ENCODE peak calls at places on chromosomes 7 and 10, in five cellular contexts. L is DND-41, X is IMR-90, A is HCT116, Q is astrocyte. T is an unnamed sample.

GRCh38 chr10:58666024-58666423 is 153.4 kb downstream of the BICC1 start:
- DNase-seq in X (no peak), A (no peak), Q (peak), L (no peak), T (no peak)

GRCh38 chr7:46955526-46955925 is 626.4 kb downstream of the TNS3 start:
- DNase-seq in A (no peak), L (no peak), X (no peak), Q (no peak), T (no peak)

GRCh38 chr10:47453435-47454293 is 30.3 kb downstream of the ANXA8 start:
- DNase-seq in X (no peak), L (no peak), Q (no peak), A (no peak), T (no peak)

GRCh38 chr10:52314822-52315552 is 906 bp downstream of the DKK1 start:
- DNase-seq in X (peak), Q (peak), A (no peak), L (no peak), T (no peak)

GRCh38 chr10:97822261-97822687 is 27.4 kb upstream of the GOLGA7B start:
- DNase-seq in Q (no peak), X (no peak), A (no peak), L (no peak), T (no peak)

GRCh38 chr10:79905322-79906314 is 43.3 kb downstream of the SFTPD start:
- DNase-seq in L (no peak), X (peak), A (no peak), Q (peak), T (no peak)

GRCh38 chr7:150946826-150947750 is 31.0 kb downstream of the KCNH2 start:
- DNase-seq in L (no peak), A (no peak), Q (no peak), X (no peak), T (no peak)

GRCh38 chr7:45888185-45888992 is at the start of gene IGFBP1:
- DNase-seq in A (no peak), X (peak), L (no peak), Q (peak), T (no peak)

GRCh38 chr7:137485818-137486217 is 142.3 kb upstream of the PTN start:
- DNase-seq in Q (no peak), L (no peak), A (no peak), X (no peak), T (no peak)

GRCh38 chr7:92953657-92954056 is 117.3 kb upstream of the CDK6 start:
- DNase-seq in X (no peak), A (no peak), L (no peak), Q (no peak), T (no peak)

GRCh38 chr7:99794585-99795502 is 10.9 kb upstream of the CYP3A4 start:
- DNase-seq in L (no peak), A (no peak), X (no peak), Q (no peak), T (no peak)

GRCh38 chr7:45193868-45194267 is 36.3 kb downstream of the RAMP3 start:
- DNase-seq in X (no peak), Q (no peak), A (no peak), L (no peak), T (no peak)

GRCh38 chr7:125814030-125814535 is 884.5 kb upstream of the POT1 start:
- DNase-seq in Q (peak), L (no peak), X (no peak), A (no peak), T (no peak)

GRCh38 chr10:70512149-70512611 is 33.6 kb downstream of the PALD1 start:
- DNase-seq in A (no peak), L (no peak), X (peak), Q (peak), T (no peak)

GRCh38 chr7:16129431-16130126 is 291.8 kb downstream of the CRPPA start:
- DNase-seq in Q (peak), L (no peak), A (peak), X (peak), T (no peak)

GRCh38 chr10:43209651-43210141 is 57.2 kb downstream of the RASGEF1A start:
- DNase-seq in Q (no peak), A (no peak), X (no peak), L (no peak), T (no peak)

GRCh38 chr10:11594589-11595394 is 16.7 kb downstream of the USP6NL start:
- DNase-seq in Q (no peak), X (no peak), A (no peak), L (no peak), T (no peak)

GRCh38 chr10:126223512-126224067 is 164.7 kb downstream of the ADAM12 start:
- DNase-seq in X (no peak), L (no peak), Q (no peak), A (no peak), T (no peak)

GRCh38 chr10:681670-682318 is 7.7 kb downstream of the DIP2C start:
- DNase-seq in X (peak), Q (no peak), A (no peak), L (no peak), T (no peak)

GRCh38 chr7:151847681-151848081 is 29.2 kb downstream of the PRKAG2 start:
- DNase-seq in X (no peak), Q (peak), L (no peak), A (no peak), T (no peak)

GRCh38 chr7:123784263-123784662 is 35.5 kb upstream of the WASL start:
- DNase-seq in Q (no peak), A (no peak), L (no peak), X (no peak), T (no peak)

GRCh38 chr7:33547880-33548279 is 357.5 kb upstream of the BMPER start:
- DNase-seq in L (no peak), A (no peak), Q (peak), X (peak), T (no peak)

GRCh38 chr7:96786261-96786997 is 76.8 kb upstream of the SEM1 start:
- DNase-seq in L (no peak), Q (no peak), X (no peak), A (no peak), T (no peak)

GRCh38 chr10:78852856-78853255 is 215.9 kb upstream of the ZMIZ1 start:
- DNase-seq in X (peak), A (peak), L (peak), Q (no peak), T (peak)

GRCh38 chr7:95468071-95468470 is 17.7 kb upstream of the ASB4 start:
- DNase-seq in L (no peak), X (no peak), Q (no peak), A (no peak), T (no peak)

GRCh38 chr7:92727755-92728154 is 108.6 kb downstream of the CDK6 start:
- DNase-seq in Q (no peak), A (no peak), L (no peak), X (peak), T (no peak)

GRCh38 chr10:52965938-52966401 is 193.4 kb upstream of the MBL2 start:
- DNase-seq in L (no peak), Q (no peak), X (no peak), A (no peak), T (peak)

GRCh38 chr7:95056107-95056689 is 148.8 kb downstream of the PPP1R9A start:
- DNase-seq in A (no peak), Q (peak), X (no peak), L (no peak), T (no peak)

GRCh38 chr10:63819753-63820347 is 298.6 kb downstream of the REEP3 start:
- DNase-seq in Q (peak), X (peak), L (peak), A (peak), T (peak)

GRCh38 chr10:98425511-98426352 is 10.8 kb upstream of the PYROXD2 start:
- DNase-seq in L (peak), X (peak), Q (no peak), A (peak), T (peak)

GRCh38 chr10:78025685-78026364 is 3.5 kb downstream of the POLR3A start:
- DNase-seq in X (peak), A (no peak), L (no peak), Q (peak), T (no peak)

GRCh38 chr7:101936612-101937231 is 119.3 kb downstream of the CUX1 start:
- DNase-seq in A (no peak), X (peak), Q (no peak), L (no peak), T (no peak)

GRCh38 chr7:68199951-68200660 is 1203.5 kb downstream of the TYW1 start:
- DNase-seq in A (no peak), X (no peak), L (no peak), Q (peak), T (no peak)

GRCh38 chr10:69292449-69292848 is 14.2 kb downstream of the HK1 start:
- DNase-seq in Q (no peak), A (no peak), X (no peak), L (no peak), T (no peak)

GRCh38 chr7:155885162-155886160 is 73.2 kb upstream of the SHH start:
- DNase-seq in L (no peak), Q (peak), X (peak), A (no peak), T (no peak)

GRCh38 chr10:48383393-48383792 is 76.9 kb downstream of the MAPK8 start:
- DNase-seq in L (no peak), Q (peak), A (no peak), X (no peak), T (no peak)

GRCh38 chr7:103343332-103343731 is 1.2 kb downstream of the DNAJC2 start:
- DNase-seq in Q (no peak), L (no peak), X (no peak), A (no peak), T (no peak)

DNA sequence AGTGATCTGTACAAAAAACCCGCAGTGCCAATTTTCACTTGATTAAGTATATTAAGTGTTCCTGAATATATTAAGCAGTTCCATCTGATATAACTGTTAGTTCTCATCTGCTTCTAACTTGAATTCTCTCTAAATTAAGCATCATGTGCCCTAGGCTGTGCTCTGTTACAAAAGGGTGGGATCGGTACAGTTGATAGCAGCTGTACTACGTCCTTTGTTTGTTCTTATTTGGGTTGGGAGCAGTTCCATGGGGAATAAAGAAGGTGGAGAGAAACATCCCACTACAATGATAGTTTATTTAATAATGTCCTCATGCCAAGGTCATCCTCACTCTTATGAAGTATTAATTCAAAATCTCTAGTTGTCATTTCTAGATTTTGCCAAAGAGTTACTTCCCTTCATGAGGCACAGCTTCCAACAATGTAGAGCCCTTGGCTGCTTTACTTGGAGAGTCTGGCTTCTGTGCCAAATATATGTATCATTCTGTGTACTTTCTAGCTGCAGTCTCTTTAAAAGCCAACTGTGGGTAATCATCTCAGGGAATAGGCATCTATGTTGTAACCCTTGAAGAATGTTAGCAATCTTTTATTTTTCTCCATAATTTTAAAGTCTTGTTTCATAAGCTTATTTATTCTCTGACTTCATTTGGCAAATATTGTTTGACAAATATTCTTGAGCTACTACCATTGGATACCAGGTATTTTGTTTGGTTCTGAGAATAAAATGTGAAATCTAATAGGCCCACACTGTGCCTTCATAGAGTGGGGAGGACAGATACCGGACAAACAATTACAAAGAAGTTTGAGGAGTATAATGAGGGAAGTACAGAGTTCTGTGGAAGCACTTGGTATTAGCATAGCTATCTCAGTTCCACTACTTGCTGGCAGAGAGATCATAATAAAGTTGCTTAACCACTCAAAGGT is 22.4 kb upstream of the AHR start:
- DNase-seq in L (no peak), A (no peak), X (peak), Q (peak), T (no peak)
- H2AFZ ChIP-seq in L (no peak), A (no peak), X (no peak), Q (no peak), T (no peak)

DNA sequence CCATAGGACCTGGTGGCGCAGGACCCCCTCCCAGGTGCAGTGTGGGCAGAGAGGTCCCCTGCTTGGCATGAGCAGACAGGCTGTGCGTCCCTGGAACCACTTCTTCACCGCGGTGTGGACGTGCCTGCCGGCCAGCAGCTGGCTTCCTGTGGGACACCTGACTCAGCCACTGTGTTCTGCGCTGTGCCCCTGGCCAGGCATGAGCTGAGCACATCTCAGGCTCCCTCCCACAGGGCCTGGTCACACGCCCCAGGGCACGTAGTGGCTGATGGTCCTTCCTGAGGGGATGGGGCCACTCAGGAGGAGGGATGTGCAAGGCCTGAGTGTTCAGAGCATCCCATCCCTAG is 3.5 kb upstream of the DEPP1 start:
- DNase-seq in L (no peak), A (no peak), X (no peak), Q (peak), T (no peak)
- H2AFZ ChIP-seq in L (no peak), A (no peak), X (peak), Q (peak), T (no peak)

GRCh38 chr7:41956276-41956675 is 253.4 kb upstream of the INHBA start:
- DNase-seq in L (no peak), X (no peak), A (no peak), Q (no peak), T (no peak)

GRCh38 chr7:41956712-41957111 is 253.8 kb upstream of the INHBA start:
- DNase-seq in X (no peak), A (no peak), L (no peak), Q (no peak), T (no peak)

DNA sequence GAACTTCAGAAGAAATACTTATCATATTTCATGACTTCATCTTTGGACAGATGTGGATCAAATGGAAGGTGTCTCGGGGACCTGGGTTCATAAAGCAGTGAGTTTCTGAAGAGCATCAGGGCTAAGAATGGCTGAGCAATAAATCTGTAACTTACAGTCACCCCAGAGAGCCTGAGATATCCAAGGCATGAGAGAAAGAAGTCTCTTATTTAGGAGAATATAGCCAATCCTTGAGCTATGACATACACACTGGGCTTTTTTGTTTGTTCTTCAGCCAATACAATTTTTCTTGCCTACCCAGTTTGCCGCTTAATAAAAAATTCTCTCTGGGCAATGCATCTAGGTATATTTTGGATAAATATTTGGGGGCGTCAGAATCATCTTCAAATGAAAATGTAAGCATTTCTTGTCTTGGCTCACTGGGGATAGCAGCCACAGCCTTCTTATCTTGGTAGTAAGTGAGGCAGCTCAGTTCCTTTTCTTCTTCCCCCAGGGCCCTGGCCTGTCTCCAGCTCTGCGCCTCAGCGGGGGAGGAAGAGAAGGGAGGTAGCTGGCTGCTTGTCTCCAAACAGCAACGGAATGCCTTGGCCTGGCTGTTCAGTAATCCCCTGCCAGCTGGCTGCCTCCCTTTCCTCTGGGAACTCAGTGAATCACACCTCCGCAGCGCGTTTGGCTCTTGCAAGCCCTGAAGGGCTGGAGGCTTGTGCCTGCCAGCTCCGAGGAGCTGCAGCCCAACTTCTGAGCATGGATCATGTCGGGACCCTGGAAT is 252.8 kb upstream of the INHBA start:
- DNase-seq in X (peak), L (no peak), Q (peak), A (no peak), T (no peak)
- H2AFZ ChIP-seq in X (peak), L (no peak), Q (peak), A (no peak), T (no peak)

GRCh38 chr10:4048245-4048864 is 263.3 kb upstream of the KLF6 start:
- DNase-seq in Q (no peak), A (no peak), L (no peak), X (no peak), T (no peak)

GRCh38 chr10:4050061-4050460 is 265.1 kb upstream of the KLF6 start:
- DNase-seq in Q (no peak), L (no peak), X (no peak), A (no peak), T (no peak)

GRCh38 chr10:4051011-4051407 is 266.0 kb upstream of the KLF6 start:
- DNase-seq in Q (no peak), X (peak), A (no peak), L (no peak), T (no peak)

GRCh38 chr10:4053940-4054339 is 268.9 kb upstream of the KLF6 start:
- DNase-seq in Q (no peak), X (no peak), A (no peak), L (no peak), T (peak)

GRCh38 chr10:4051408-4052151 is 266.6 kb upstream of the KLF6 start:
- DNase-seq in X (no peak), A (no peak), L (no peak), Q (no peak), T (no peak)
- H2AFZ ChIP-seq in X (peak), A (no peak), L (no peak), Q (peak), T (peak)

GRCh38 chr10:88883443-88883799 is 3.4 kb downstream of the STAMBPL1 start:
- DNase-seq in L (no peak), Q (no peak), A (no peak), X (no peak), T (peak)
- H2AFZ ChIP-seq in L (no peak), Q (no peak), A (no peak), X (no peak), T (no peak)

GRCh38 chr10:4730998-4731397 is 95.0 kb upstream of the AKR1E2 start:
- DNase-seq in A (no peak), X (no peak), Q (no peak), L (no peak), T (no peak)

GRCh38 chr10:4720463-4720862 is 105.5 kb upstream of the AKR1E2 start:
- DNase-seq in Q (no peak), X (peak), L (no peak), A (no peak), T (no peak)

GRCh38 chr10:4723860-4724259 is 102.1 kb upstream of the AKR1E2 start:
- DNase-seq in L (no peak), X (no peak), Q (no peak), A (no peak), T (no peak)

GRCh38 chr10:4721994-4722753 is 103.8 kb upstream of the AKR1E2 start:
- DNase-seq in Q (no peak), L (no peak), X (peak), A (no peak), T (no peak)

DNA sequence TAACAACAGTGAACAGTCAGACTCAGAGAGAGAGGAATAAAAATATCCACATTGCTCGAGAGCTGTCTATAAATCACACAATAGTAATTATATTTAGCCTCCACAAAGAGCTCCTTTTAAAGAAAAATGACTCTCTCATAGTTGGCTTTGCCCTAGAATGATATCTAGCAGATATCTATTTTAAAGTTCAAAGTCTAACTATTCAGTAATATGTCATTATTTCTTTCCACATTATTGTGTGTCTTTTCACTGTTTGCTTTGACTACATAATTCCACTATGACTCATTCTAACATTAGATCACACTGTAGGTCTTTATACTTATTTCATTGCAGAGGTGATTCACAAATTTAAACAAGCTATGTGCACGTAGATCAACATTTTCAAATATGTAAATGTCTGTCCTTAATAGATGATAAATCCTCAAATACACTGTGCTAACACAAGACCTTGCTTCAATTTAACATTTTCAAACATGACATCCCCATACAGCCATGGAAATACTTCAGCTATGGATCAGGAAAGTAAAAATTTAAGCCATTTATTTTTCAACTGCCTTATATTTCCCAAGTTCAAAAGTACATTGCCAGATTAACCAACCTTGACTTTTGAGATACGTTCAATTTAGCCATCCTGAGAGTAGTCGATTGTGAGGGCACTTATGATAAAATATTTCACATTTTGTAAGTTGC is 99.9 kb upstream of the AKR1E2 start:
- DNase-seq in A (peak), X (peak), L (no peak), Q (peak), T (no peak)
- H2AFZ ChIP-seq in A (peak), X (no peak), L (no peak), Q (no peak), T (no peak)

T was measured in Karpas-422.